ENCODE peak calls at places on chromosomes 3 and 15, in ten cellular contexts. One of them, this sample, is unnamed.

GRCh38 chr3:8885806-8886205 is 77.5 kb downstream of the RAD18 start:
- DNase-seq in heart right ventricle: no peak
- DNase-seq in kidney: no peak
- DNase-seq in spleen: no peak
- DNase-seq in omental fat pad: no peak
- DNase-seq in glutamatergic neuron: no peak
- DNase-seq in GM06990: no peak
- DNase-seq in suprapubic skin: no peak
- DNase-seq in tibial artery: no peak
- DNase-seq in choroid plexus epithelial cell: no peak
- DNase-seq in this sample: no peak

GRCh38 chr3:50588759-50589433 is 19.6 kb downstream of the HEMK1 start:
- DNase-seq in heart right ventricle: no peak
- DNase-seq in kidney: no peak
- DNase-seq in spleen: no peak
- DNase-seq in omental fat pad: no peak
- DNase-seq in glutamatergic neuron: no peak
- DNase-seq in GM06990: no peak
- DNase-seq in suprapubic skin: no peak
- DNase-seq in tibial artery: no peak
- DNase-seq in choroid plexus epithelial cell: peak; percentile 40
- DNase-seq in this sample: no peak

GRCh38 chr3:69276884-69277283 is 109.0 kb downstream of the FRMD4B start:
- DNase-seq in heart right ventricle: no peak
- DNase-seq in kidney: no peak
- DNase-seq in spleen: no peak
- DNase-seq in omental fat pad: no peak
- DNase-seq in glutamatergic neuron: no peak
- DNase-seq in GM06990: no peak
- DNase-seq in suprapubic skin: no peak
- DNase-seq in tibial artery: no peak
- DNase-seq in choroid plexus epithelial cell: no peak
- DNase-seq in this sample: no peak

GRCh38 chr3:179729086-179729485 is 76.2 kb downstream of the USP13 start:
- DNase-seq in heart right ventricle: no peak
- DNase-seq in kidney: no peak
- DNase-seq in spleen: no peak
- DNase-seq in omental fat pad: no peak
- DNase-seq in glutamatergic neuron: no peak
- DNase-seq in GM06990: no peak
- DNase-seq in suprapubic skin: no peak
- DNase-seq in tibial artery: no peak
- DNase-seq in choroid plexus epithelial cell: no peak
- DNase-seq in this sample: no peak

GRCh38 chr15:39132071-39132470 is 448.8 kb upstream of the THBS1 start:
- DNase-seq in heart right ventricle: no peak
- DNase-seq in kidney: no peak
- DNase-seq in spleen: no peak
- DNase-seq in omental fat pad: no peak
- DNase-seq in glutamatergic neuron: no peak
- DNase-seq in GM06990: no peak
- DNase-seq in suprapubic skin: no peak
- DNase-seq in tibial artery: no peak
- DNase-seq in choroid plexus epithelial cell: no peak
- DNase-seq in this sample: no peak

GRCh38 chr3:146170591-146170990 is 9.6 kb upstream of the PLOD2 start:
- DNase-seq in heart right ventricle: no peak
- DNase-seq in kidney: no peak
- DNase-seq in spleen: no peak
- DNase-seq in omental fat pad: no peak
- DNase-seq in glutamatergic neuron: no peak
- DNase-seq in GM06990: no peak
- DNase-seq in suprapubic skin: no peak
- DNase-seq in tibial artery: no peak
- DNase-seq in choroid plexus epithelial cell: no peak
- DNase-seq in this sample: no peak

GRCh38 chr15:67741313-67741712 is 84.0 kb upstream of the SKOR1 start:
- DNase-seq in heart right ventricle: no peak
- DNase-seq in kidney: no peak
- DNase-seq in spleen: no peak
- DNase-seq in omental fat pad: no peak
- DNase-seq in glutamatergic neuron: no peak
- DNase-seq in GM06990: no peak
- DNase-seq in suprapubic skin: no peak
- DNase-seq in tibial artery: no peak
- DNase-seq in choroid plexus epithelial cell: peak; percentile 22
- DNase-seq in this sample: no peak

GRCh38 chr15:101043911-101044624 is 124.9 kb downstream of the LRRK1 start:
- DNase-seq in heart right ventricle: no peak
- DNase-seq in kidney: peak; percentile 11
- DNase-seq in spleen: peak; percentile 48
- DNase-seq in omental fat pad: peak; percentile 8
- DNase-seq in glutamatergic neuron: peak; percentile 6
- DNase-seq in GM06990: no peak
- DNase-seq in suprapubic skin: peak; percentile 17
- DNase-seq in tibial artery: peak; percentile 25
- DNase-seq in choroid plexus epithelial cell: no peak
- DNase-seq in this sample: no peak

GRCh38 chr3:127680790-127681189 is 8.0 kb downstream of the ABTB1 start:
- DNase-seq in heart right ventricle: no peak
- DNase-seq in kidney: peak; percentile 64
- DNase-seq in spleen: peak; percentile 75
- DNase-seq in omental fat pad: peak; percentile 9
- DNase-seq in glutamatergic neuron: no peak
- DNase-seq in GM06990: no peak
- DNase-seq in suprapubic skin: peak; percentile 51
- DNase-seq in tibial artery: peak; percentile 58
- DNase-seq in choroid plexus epithelial cell: no peak
- DNase-seq in this sample: no peak

GRCh38 chr3:127678315-127678599 is 5.5 kb downstream of the ABTB1 start:
- DNase-seq in heart right ventricle: no peak
- DNase-seq in kidney: no peak
- DNase-seq in spleen: no peak
- DNase-seq in omental fat pad: peak; percentile 2
- DNase-seq in glutamatergic neuron: no peak
- DNase-seq in GM06990: no peak
- DNase-seq in suprapubic skin: no peak
- DNase-seq in tibial artery: no peak
- DNase-seq in choroid plexus epithelial cell: no peak
- DNase-seq in this sample: no peak

GRCh38 chr3:127678611-127679533 is 6.1 kb downstream of the ABTB1 start:
- DNase-seq in heart right ventricle: no peak
- DNase-seq in kidney: peak; percentile 62
- DNase-seq in spleen: peak; percentile 88
- DNase-seq in omental fat pad: no peak
- DNase-seq in glutamatergic neuron: no peak
- DNase-seq in GM06990: no peak
- DNase-seq in suprapubic skin: peak; percentile 47
- DNase-seq in tibial artery: peak; percentile 69
- DNase-seq in choroid plexus epithelial cell: no peak
- DNase-seq in this sample: no peak

GRCh38 chr3:127680146-127680661 is 7.5 kb downstream of the ABTB1 start:
- DNase-seq in heart right ventricle: no peak
- DNase-seq in kidney: peak; percentile 69
- DNase-seq in spleen: peak; percentile 80
- DNase-seq in omental fat pad: no peak
- DNase-seq in glutamatergic neuron: no peak
- DNase-seq in GM06990: no peak
- DNase-seq in suprapubic skin: peak; percentile 54
- DNase-seq in tibial artery: peak; percentile 65
- DNase-seq in choroid plexus epithelial cell: no peak
- DNase-seq in this sample: no peak

GRCh38 chr3:127679534-127680145 is 6.9 kb downstream of the ABTB1 start:
- DNase-seq in heart right ventricle: no peak
- DNase-seq in kidney: peak; percentile 68
- DNase-seq in spleen: peak; percentile 72
- DNase-seq in omental fat pad: peak; percentile 12
- DNase-seq in glutamatergic neuron: no peak
- DNase-seq in GM06990: no peak
- DNase-seq in suprapubic skin: peak; percentile 50
- DNase-seq in tibial artery: peak; percentile 56
- DNase-seq in choroid plexus epithelial cell: no peak
- DNase-seq in this sample: no peak
- TF ChIP-seq CTCF in heart right ventricle: no peak
- TF ChIP-seq CTCF in kidney: no peak
- TF ChIP-seq CTCF in spleen: no peak
- TF ChIP-seq CTCF in omental fat pad: no peak
- TF ChIP-seq CTCF in glutamatergic neuron: peak; percentile 22
- TF ChIP-seq CTCF in GM06990: peak; percentile 58
- TF ChIP-seq CTCF in suprapubic skin: no peak
- TF ChIP-seq CTCF in tibial artery: no peak
- TF ChIP-seq CTCF in choroid plexus epithelial cell: peak; percentile 21
- TF ChIP-seq CTCF in this sample: no peak

GRCh38 chr3:88000853-88001252 is 58.0 kb downstream of the CGGBP1 start:
- DNase-seq in heart right ventricle: peak; percentile 12
- DNase-seq in kidney: no peak
- DNase-seq in spleen: no peak
- DNase-seq in omental fat pad: no peak
- DNase-seq in glutamatergic neuron: peak; percentile 22
- DNase-seq in GM06990: no peak
- DNase-seq in suprapubic skin: no peak
- DNase-seq in tibial artery: no peak
- DNase-seq in choroid plexus epithelial cell: peak; percentile 52
- DNase-seq in this sample: peak; percentile 12

GRCh38 chr3:88003115-88003755 is 55.6 kb downstream of the CGGBP1 start:
- DNase-seq in heart right ventricle: no peak
- DNase-seq in kidney: no peak
- DNase-seq in spleen: no peak
- DNase-seq in omental fat pad: no peak
- DNase-seq in glutamatergic neuron: no peak
- DNase-seq in GM06990: no peak
- DNase-seq in suprapubic skin: no peak
- DNase-seq in tibial artery: no peak
- DNase-seq in choroid plexus epithelial cell: peak; percentile 77
- DNase-seq in this sample: peak; percentile 32

GRCh38 chr3:88002448-88002847 is 56.4 kb downstream of the CGGBP1 start:
- DNase-seq in heart right ventricle: no peak
- DNase-seq in kidney: no peak
- DNase-seq in spleen: no peak
- DNase-seq in omental fat pad: no peak
- DNase-seq in glutamatergic neuron: no peak
- DNase-seq in GM06990: no peak
- DNase-seq in suprapubic skin: no peak
- DNase-seq in tibial artery: no peak
- DNase-seq in choroid plexus epithelial cell: peak; percentile 36
- DNase-seq in this sample: no peak

GRCh38 chr3:88009066-88009465 is 49.7 kb downstream of the CGGBP1 start:
- DNase-seq in heart right ventricle: no peak
- DNase-seq in kidney: no peak
- DNase-seq in spleen: no peak
- DNase-seq in omental fat pad: no peak
- DNase-seq in glutamatergic neuron: no peak
- DNase-seq in GM06990: no peak
- DNase-seq in suprapubic skin: no peak
- DNase-seq in tibial artery: no peak
- DNase-seq in choroid plexus epithelial cell: no peak
- DNase-seq in this sample: no peak

GRCh38 chr3:88005066-88005465 is 53.7 kb downstream of the CGGBP1 start:
- DNase-seq in heart right ventricle: no peak
- DNase-seq in kidney: no peak
- DNase-seq in spleen: no peak
- DNase-seq in omental fat pad: no peak
- DNase-seq in glutamatergic neuron: no peak
- DNase-seq in GM06990: no peak
- DNase-seq in suprapubic skin: no peak
- DNase-seq in tibial artery: no peak
- DNase-seq in choroid plexus epithelial cell: peak; percentile 67
- DNase-seq in this sample: no peak
- TF ChIP-seq CTCF in heart right ventricle: peak; percentile 24
- TF ChIP-seq CTCF in kidney: no peak
- TF ChIP-seq CTCF in spleen: no peak
- TF ChIP-seq CTCF in omental fat pad: no peak
- TF ChIP-seq CTCF in glutamatergic neuron: no peak
- TF ChIP-seq CTCF in GM06990: peak; percentile 33
- TF ChIP-seq CTCF in suprapubic skin: no peak
- TF ChIP-seq CTCF in tibial artery: peak; percentile 19
- TF ChIP-seq CTCF in choroid plexus epithelial cell: peak; percentile 43
- TF ChIP-seq CTCF in this sample: peak; percentile 61

GRCh38 chr15:90132437-90132836 is 30.2 kb upstream of the IDH2 start:
- DNase-seq in heart right ventricle: no peak
- DNase-seq in kidney: no peak
- DNase-seq in spleen: peak; percentile 0
- DNase-seq in omental fat pad: no peak
- DNase-seq in glutamatergic neuron: no peak
- DNase-seq in GM06990: no peak
- DNase-seq in suprapubic skin: no peak
- DNase-seq in tibial artery: no peak
- DNase-seq in choroid plexus epithelial cell: no peak
- DNase-seq in this sample: no peak

GRCh38 chr15:90143176-90143655 is 40.9 kb upstream of the IDH2 start:
- DNase-seq in heart right ventricle: peak; percentile 61
- DNase-seq in kidney: peak; percentile 83
- DNase-seq in spleen: peak; percentile 89
- DNase-seq in omental fat pad: no peak
- DNase-seq in glutamatergic neuron: peak; percentile 86
- DNase-seq in GM06990: peak; percentile 71
- DNase-seq in suprapubic skin: no peak
- DNase-seq in tibial artery: no peak
- DNase-seq in choroid plexus epithelial cell: peak; percentile 57
- DNase-seq in this sample: peak; percentile 67

GRCh38 chr15:90141646-90142045 is 39.4 kb upstream of the IDH2 start:
- DNase-seq in heart right ventricle: no peak
- DNase-seq in kidney: peak; percentile 52
- DNase-seq in spleen: no peak
- DNase-seq in omental fat pad: no peak
- DNase-seq in glutamatergic neuron: no peak
- DNase-seq in GM06990: no peak
- DNase-seq in suprapubic skin: no peak
- DNase-seq in tibial artery: no peak
- DNase-seq in choroid plexus epithelial cell: peak; percentile 38
- DNase-seq in this sample: no peak

GRCh38 chr15:90142216-90143175 is 40.2 kb upstream of the IDH2 start:
- DNase-seq in heart right ventricle: no peak
- DNase-seq in kidney: peak; percentile 49
- DNase-seq in spleen: no peak
- DNase-seq in omental fat pad: no peak
- DNase-seq in glutamatergic neuron: no peak
- DNase-seq in GM06990: no peak
- DNase-seq in suprapubic skin: no peak
- DNase-seq in tibial artery: no peak
- DNase-seq in choroid plexus epithelial cell: no peak
- DNase-seq in this sample: no peak

DNA sequence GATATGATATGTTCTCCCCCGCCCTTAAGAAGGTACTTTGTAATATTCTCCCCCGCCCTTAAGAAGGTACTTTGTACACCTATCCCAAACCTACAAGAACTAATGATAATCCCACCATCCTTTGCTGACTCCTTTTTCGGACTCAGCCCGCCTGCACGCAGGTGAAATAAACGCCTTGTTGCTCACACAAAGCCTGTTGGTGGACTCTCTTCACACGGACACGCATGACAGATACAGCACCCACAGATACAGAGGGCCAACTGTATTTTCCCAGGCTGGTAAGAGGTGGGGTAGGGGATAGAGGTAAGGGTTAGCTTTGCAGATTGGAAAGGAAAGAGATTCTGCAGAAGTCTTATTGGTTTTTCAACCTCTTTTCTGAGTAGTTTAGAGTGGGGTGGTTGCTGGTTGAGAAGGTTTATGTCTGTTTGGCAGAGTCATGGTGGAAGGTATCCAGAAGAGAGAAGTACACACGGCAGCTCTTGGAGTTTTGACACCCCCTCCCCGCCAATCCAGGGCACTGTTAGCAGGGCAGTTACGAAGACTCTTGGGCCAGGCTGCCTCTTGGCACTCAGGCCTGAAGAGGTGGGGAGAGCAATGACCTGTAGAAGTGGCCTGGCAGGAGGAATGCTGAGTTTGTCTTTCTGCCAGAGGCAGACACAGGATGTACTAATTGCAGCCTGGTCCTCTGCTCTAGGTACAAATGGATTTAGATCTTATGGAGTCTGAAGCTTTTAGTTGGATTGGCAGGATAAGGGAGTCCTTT is 36.0 kb upstream of the IDH2 start:
- DNase-seq in heart right ventricle: peak; percentile 45
- DNase-seq in kidney: peak; percentile 56
- DNase-seq in spleen: no peak
- DNase-seq in omental fat pad: no peak
- DNase-seq in glutamatergic neuron: no peak
- DNase-seq in GM06990: no peak
- DNase-seq in suprapubic skin: no peak
- DNase-seq in tibial artery: no peak
- DNase-seq in choroid plexus epithelial cell: no peak
- DNase-seq in this sample: no peak
- TF ChIP-seq CTCF in heart right ventricle: no peak
- TF ChIP-seq CTCF in kidney: no peak
- TF ChIP-seq CTCF in spleen: no peak
- TF ChIP-seq CTCF in omental fat pad: no peak
- TF ChIP-seq CTCF in glutamatergic neuron: no peak
- TF ChIP-seq CTCF in GM06990: no peak
- TF ChIP-seq CTCF in suprapubic skin: no peak
- TF ChIP-seq CTCF in tibial artery: no peak
- TF ChIP-seq CTCF in choroid plexus epithelial cell: no peak
- TF ChIP-seq CTCF in this sample: no peak

GRCh38 chr15:64356443-64357040 is 569 bp upstream of the CSNK1G1 start:
- DNase-seq in heart right ventricle: no peak
- DNase-seq in kidney: no peak
- DNase-seq in spleen: no peak
- DNase-seq in omental fat pad: no peak
- DNase-seq in glutamatergic neuron: no peak
- DNase-seq in GM06990: no peak
- DNase-seq in suprapubic skin: no peak
- DNase-seq in tibial artery: no peak
- DNase-seq in choroid plexus epithelial cell: peak; percentile 94
- DNase-seq in this sample: no peak

GRCh38 chr15:64349375-64349774 is 6.6 kb downstream of the CSNK1G1 start:
- DNase-seq in heart right ventricle: no peak
- DNase-seq in kidney: no peak
- DNase-seq in spleen: no peak
- DNase-seq in omental fat pad: no peak
- DNase-seq in glutamatergic neuron: no peak
- DNase-seq in GM06990: no peak
- DNase-seq in suprapubic skin: no peak
- DNase-seq in tibial artery: no peak
- DNase-seq in choroid plexus epithelial cell: no peak
- DNase-seq in this sample: no peak

GRCh38 chr15:64355559-64356442 is at the start of gene CSNK1G1:
- DNase-seq in heart right ventricle: peak; percentile 93
- DNase-seq in kidney: peak; percentile 98
- DNase-seq in spleen: peak; percentile 97
- DNase-seq in omental fat pad: peak; percentile 85
- DNase-seq in glutamatergic neuron: peak; percentile 97
- DNase-seq in GM06990: peak; percentile 90
- DNase-seq in suprapubic skin: peak; percentile 97
- DNase-seq in tibial artery: peak; percentile 96
- DNase-seq in choroid plexus epithelial cell: peak; percentile 99
- DNase-seq in this sample: peak; percentile 86

GRCh38 chr15:64351265-64351664 is 4.7 kb downstream of the CSNK1G1 start:
- DNase-seq in heart right ventricle: no peak
- DNase-seq in kidney: no peak
- DNase-seq in spleen: no peak
- DNase-seq in omental fat pad: no peak
- DNase-seq in glutamatergic neuron: no peak
- DNase-seq in GM06990: no peak
- DNase-seq in suprapubic skin: no peak
- DNase-seq in tibial artery: no peak
- DNase-seq in choroid plexus epithelial cell: no peak
- DNase-seq in this sample: no peak

DNA sequence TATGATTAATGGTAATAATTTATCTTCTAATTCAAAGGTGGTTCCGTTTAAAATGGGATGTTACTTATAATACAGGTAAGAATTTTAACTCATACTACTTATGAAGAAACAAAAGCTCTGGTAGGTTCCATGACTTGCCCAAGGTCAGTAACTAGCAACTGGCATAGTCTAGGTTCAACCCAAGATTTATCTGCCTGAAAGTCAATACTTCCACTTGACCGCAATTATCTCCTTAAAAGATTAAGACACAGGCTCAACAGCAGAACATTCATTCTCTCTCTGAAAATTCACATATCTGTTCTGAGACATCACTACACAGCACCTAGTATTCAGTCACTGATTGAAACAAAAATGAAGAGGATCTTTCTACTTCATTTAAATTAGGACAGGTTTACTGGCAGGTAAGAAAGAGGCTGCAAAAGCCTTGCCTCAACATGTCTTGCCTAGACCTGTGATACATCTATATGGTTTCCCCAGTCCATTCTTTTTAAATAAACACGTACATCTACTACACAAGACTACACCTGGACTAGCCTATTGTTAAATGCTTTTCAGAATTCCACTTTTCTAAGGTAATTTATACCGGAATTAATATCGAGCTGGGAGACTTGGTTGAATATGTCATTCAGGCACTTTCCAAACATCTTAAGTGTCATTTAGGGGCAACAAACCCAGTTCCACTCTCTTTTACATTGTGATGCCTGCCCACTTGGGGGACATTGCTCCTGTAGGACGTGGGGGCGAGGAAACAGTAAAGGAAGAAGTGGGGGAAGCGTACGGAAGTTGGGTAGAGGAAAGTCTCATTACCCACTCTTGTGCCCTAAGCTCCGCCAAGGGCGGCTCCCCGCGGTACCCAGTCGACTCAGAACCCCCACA is 1.1 kb downstream of the CSNK1G1 start:
- DNase-seq in heart right ventricle: no peak
- DNase-seq in kidney: no peak
- DNase-seq in spleen: no peak
- DNase-seq in omental fat pad: no peak
- DNase-seq in glutamatergic neuron: no peak
- DNase-seq in GM06990: no peak
- DNase-seq in suprapubic skin: no peak
- DNase-seq in tibial artery: no peak
- DNase-seq in choroid plexus epithelial cell: no peak
- DNase-seq in this sample: no peak
- TF ChIP-seq CTCF in heart right ventricle: no peak
- TF ChIP-seq CTCF in kidney: no peak
- TF ChIP-seq CTCF in spleen: no peak
- TF ChIP-seq CTCF in omental fat pad: no peak
- TF ChIP-seq CTCF in glutamatergic neuron: no peak
- TF ChIP-seq CTCF in GM06990: no peak
- TF ChIP-seq CTCF in suprapubic skin: no peak
- TF ChIP-seq CTCF in tibial artery: no peak
- TF ChIP-seq CTCF in choroid plexus epithelial cell: no peak
- TF ChIP-seq CTCF in this sample: no peak